ENCODE peak calls at places on chromosomes 12 and 14, in eight cellular contexts. One of them, this sample, is unnamed.

GRCh38 chr12:116999066-116999465 is 88.3 kb downstream of the FBXW8 start:
- DNase-seq in psoas muscle: no peak
- DNase-seq in fibroblast of lung: no peak
- DNase-seq in WERI-Rb-1: no peak
- DNase-seq in uterus: no peak
- DNase-seq in A549: no peak
- DNase-seq in sigmoid colon: no peak
- DNase-seq in HL-60: no peak
- DNase-seq in this sample: no peak

GRCh38 chr14:91237219-91237618 is 7.3 kb downstream of the GPR68 start:
- DNase-seq in sigmoid colon: no peak
- DNase-seq in WERI-Rb-1: no peak
- DNase-seq in fibroblast of lung: peak
- DNase-seq in A549: no peak
- DNase-seq in HL-60: no peak
- DNase-seq in psoas muscle: no peak
- DNase-seq in uterus: no peak
- DNase-seq in this sample: peak

GRCh38 chr14:96119947-96120346 is 80.8 kb downstream of the C14orf132 start:
- DNase-seq in psoas muscle: no peak
- DNase-seq in sigmoid colon: no peak
- DNase-seq in A549: no peak
- DNase-seq in fibroblast of lung: peak
- DNase-seq in uterus: no peak
- DNase-seq in HL-60: no peak
- DNase-seq in WERI-Rb-1: no peak
- DNase-seq in this sample: no peak

GRCh38 chr12:123109319-123109772 is 41.5 kb downstream of the PITPNM2 start:
- DNase-seq in A549: no peak
- DNase-seq in uterus: no peak
- DNase-seq in psoas muscle: peak
- DNase-seq in sigmoid colon: no peak
- DNase-seq in fibroblast of lung: no peak
- DNase-seq in WERI-Rb-1: no peak
- DNase-seq in HL-60: no peak
- DNase-seq in this sample: no peak

GRCh38 chr12:1529862-1530591 is 64.4 kb downstream of the FBXL14 start:
- DNase-seq in sigmoid colon: peak
- DNase-seq in uterus: no peak
- DNase-seq in WERI-Rb-1: peak
- DNase-seq in HL-60: no peak
- DNase-seq in A549: no peak
- DNase-seq in psoas muscle: no peak
- DNase-seq in fibroblast of lung: no peak
- DNase-seq in this sample: no peak

GRCh38 chr12:76830456-76830855 is 48.4 kb downstream of the CSRP2 start:
- DNase-seq in WERI-Rb-1: no peak
- DNase-seq in psoas muscle: no peak
- DNase-seq in uterus: no peak
- DNase-seq in A549: no peak
- DNase-seq in HL-60: no peak
- DNase-seq in fibroblast of lung: peak
- DNase-seq in sigmoid colon: no peak
- DNase-seq in this sample: no peak

GRCh38 chr12:481422-481821 is 21.7 kb downstream of the B4GALNT3 start:
- DNase-seq in uterus: peak
- DNase-seq in WERI-Rb-1: no peak
- DNase-seq in A549: no peak
- DNase-seq in HL-60: no peak
- DNase-seq in fibroblast of lung: peak
- DNase-seq in psoas muscle: peak
- DNase-seq in sigmoid colon: peak
- DNase-seq in this sample: no peak

GRCh38 chr12:15882055-15882971 is at the start of gene STRAP:
- DNase-seq in psoas muscle: peak
- DNase-seq in A549: peak
- DNase-seq in uterus: peak
- DNase-seq in sigmoid colon: peak
- DNase-seq in HL-60: peak
- DNase-seq in fibroblast of lung: peak
- DNase-seq in WERI-Rb-1: peak
- DNase-seq in this sample: peak

GRCh38 chr12:125996438-125996837 is 931.2 kb downstream of the AACS start:
- DNase-seq in uterus: no peak
- DNase-seq in HL-60: no peak
- DNase-seq in psoas muscle: no peak
- DNase-seq in WERI-Rb-1: no peak
- DNase-seq in sigmoid colon: no peak
- DNase-seq in A549: no peak
- DNase-seq in fibroblast of lung: no peak
- DNase-seq in this sample: no peak

GRCh38 chr14:59869381-59870255 is 958 bp downstream of the RTN1 start:
- DNase-seq in psoas muscle: peak
- DNase-seq in WERI-Rb-1: no peak
- DNase-seq in sigmoid colon: peak
- DNase-seq in A549: no peak
- DNase-seq in fibroblast of lung: no peak
- DNase-seq in HL-60: no peak
- DNase-seq in uterus: no peak
- DNase-seq in this sample: no peak

GRCh38 chr12:53205747-53206146 is 1.3 kb downstream of the ITGB7 start:
- DNase-seq in WERI-Rb-1: no peak
- DNase-seq in uterus: no peak
- DNase-seq in A549: no peak
- DNase-seq in fibroblast of lung: peak
- DNase-seq in sigmoid colon: no peak
- DNase-seq in HL-60: peak
- DNase-seq in psoas muscle: no peak
- DNase-seq in this sample: peak

GRCh38 chr12:48592591-48593086 is 22.8 kb upstream of the LALBA start:
- DNase-seq in A549: no peak
- DNase-seq in HL-60: peak
- DNase-seq in psoas muscle: no peak
- DNase-seq in fibroblast of lung: no peak
- DNase-seq in WERI-Rb-1: no peak
- DNase-seq in uterus: no peak
- DNase-seq in sigmoid colon: no peak
- DNase-seq in this sample: no peak

DNA sequence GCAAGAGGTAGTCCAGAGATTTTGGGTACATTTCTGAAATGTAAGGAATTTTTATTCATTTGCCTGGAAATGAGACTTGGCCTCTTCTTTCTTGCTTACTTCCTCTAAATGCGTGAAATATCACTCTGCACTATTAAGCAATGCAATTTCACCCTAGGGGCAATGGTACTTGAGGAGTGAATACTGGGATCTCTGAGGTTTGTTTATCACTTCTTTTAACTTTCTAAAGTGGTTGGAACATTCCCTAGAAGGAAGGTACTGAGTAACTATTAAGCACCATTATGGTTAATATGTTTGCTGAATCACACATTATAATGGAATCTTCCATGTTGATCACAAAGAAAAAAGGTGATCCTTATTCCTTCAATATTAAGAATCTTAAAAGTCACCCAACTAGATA is 120.9 kb upstream of the CAND1 start:
- DNase-seq in psoas muscle: no peak
- DNase-seq in sigmoid colon: no peak
- DNase-seq in A549: no peak
- DNase-seq in WERI-Rb-1: no peak
- DNase-seq in uterus: no peak
- DNase-seq in fibroblast of lung: no peak
- DNase-seq in HL-60: no peak
- DNase-seq in this sample: no peak
- H3K4me3 ChIP-seq in psoas muscle: no peak
- H3K4me3 ChIP-seq in sigmoid colon: no peak
- H3K4me3 ChIP-seq in A549: no peak
- H3K4me3 ChIP-seq in WERI-Rb-1: no peak
- H3K4me3 ChIP-seq in uterus: no peak
- H3K4me3 ChIP-seq in fibroblast of lung: no peak
- H3K4me3 ChIP-seq in HL-60: no peak
- H3K4me3 ChIP-seq in this sample: no peak

GRCh38 chr12:108854453-108855283 is 2.7 kb downstream of the SSH1 start:
- DNase-seq in A549: peak
- DNase-seq in sigmoid colon: peak
- DNase-seq in psoas muscle: peak
- DNase-seq in uterus: peak
- DNase-seq in fibroblast of lung: peak
- DNase-seq in WERI-Rb-1: no peak
- DNase-seq in HL-60: no peak
- DNase-seq in this sample: peak

GRCh38 chr12:108852674-108853073 is 4.7 kb downstream of the SSH1 start:
- DNase-seq in sigmoid colon: no peak
- DNase-seq in HL-60: no peak
- DNase-seq in WERI-Rb-1: no peak
- DNase-seq in uterus: no peak
- DNase-seq in A549: peak
- DNase-seq in fibroblast of lung: peak
- DNase-seq in psoas muscle: no peak
- DNase-seq in this sample: no peak

GRCh38 chr12:108853426-108853825 is 4.0 kb downstream of the SSH1 start:
- DNase-seq in psoas muscle: no peak
- DNase-seq in sigmoid colon: no peak
- DNase-seq in HL-60: no peak
- DNase-seq in fibroblast of lung: no peak
- DNase-seq in WERI-Rb-1: no peak
- DNase-seq in uterus: no peak
- DNase-seq in A549: no peak
- DNase-seq in this sample: no peak

GRCh38 chr12:108855284-108856169 is 1.9 kb downstream of the SSH1 start:
- DNase-seq in fibroblast of lung: peak
- DNase-seq in HL-60: no peak
- DNase-seq in uterus: no peak
- DNase-seq in WERI-Rb-1: no peak
- DNase-seq in sigmoid colon: no peak
- DNase-seq in A549: no peak
- DNase-seq in psoas muscle: no peak
- DNase-seq in this sample: peak

DNA sequence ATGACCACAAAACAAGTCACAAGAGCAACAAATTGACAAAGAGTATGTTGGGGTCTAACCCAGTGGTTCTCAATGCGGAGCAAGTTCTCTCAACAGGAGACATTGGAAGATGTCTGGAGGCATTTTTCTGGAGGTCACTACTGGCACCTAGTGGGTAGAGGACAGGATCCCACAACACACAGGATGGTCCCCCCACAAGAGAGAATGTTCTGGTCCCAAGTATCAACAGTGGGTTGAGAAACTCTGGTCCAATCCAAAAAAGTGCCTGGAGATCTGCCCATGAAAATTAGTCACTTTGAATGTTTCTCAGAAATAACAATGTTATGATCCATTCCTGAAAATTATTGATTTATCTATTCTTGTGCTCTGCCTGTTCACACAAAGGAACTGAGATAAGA is 3.3 kb downstream of the SSH1 start:
- DNase-seq in psoas muscle: no peak
- DNase-seq in sigmoid colon: peak
- DNase-seq in HL-60: no peak
- DNase-seq in uterus: peak
- DNase-seq in A549: peak
- DNase-seq in WERI-Rb-1: no peak
- DNase-seq in fibroblast of lung: peak
- DNase-seq in this sample: peak
- TF ChIP-seq CTCF in psoas muscle: peak
- TF ChIP-seq CTCF in sigmoid colon: peak
- TF ChIP-seq CTCF in HL-60: no peak
- TF ChIP-seq CTCF in uterus: peak
- TF ChIP-seq CTCF in A549: peak
- TF ChIP-seq CTCF in WERI-Rb-1: peak
- TF ChIP-seq CTCF in fibroblast of lung: peak
- TF ChIP-seq CTCF in this sample: peak

GRCh38 chr12:113170926-113171325 is 14.4 kb downstream of the DDX54 start:
- DNase-seq in uterus: no peak
- DNase-seq in WERI-Rb-1: no peak
- DNase-seq in HL-60: no peak
- DNase-seq in psoas muscle: no peak
- DNase-seq in fibroblast of lung: no peak
- DNase-seq in A549: no peak
- DNase-seq in sigmoid colon: no peak
- DNase-seq in this sample: no peak

GRCh38 chr12:113174461-113175384 is 10.6 kb downstream of the DDX54 start:
- DNase-seq in WERI-Rb-1: peak
- DNase-seq in fibroblast of lung: peak
- DNase-seq in psoas muscle: peak
- DNase-seq in uterus: peak
- DNase-seq in sigmoid colon: no peak
- DNase-seq in HL-60: no peak
- DNase-seq in A549: peak
- DNase-seq in this sample: peak

GRCh38 chr12:113171543-113171942 is 13.7 kb downstream of the DDX54 start:
- DNase-seq in sigmoid colon: no peak
- DNase-seq in psoas muscle: no peak
- DNase-seq in fibroblast of lung: no peak
- DNase-seq in A549: no peak
- DNase-seq in HL-60: no peak
- DNase-seq in uterus: no peak
- DNase-seq in WERI-Rb-1: no peak
- DNase-seq in this sample: no peak

GRCh38 chr12:113172185-113172584 is 13.1 kb downstream of the DDX54 start:
- DNase-seq in sigmoid colon: no peak
- DNase-seq in HL-60: no peak
- DNase-seq in WERI-Rb-1: no peak
- DNase-seq in psoas muscle: no peak
- DNase-seq in uterus: no peak
- DNase-seq in A549: no peak
- DNase-seq in fibroblast of lung: no peak
- DNase-seq in this sample: no peak

GRCh38 chr12:113173081-113173698 is 12.1 kb downstream of the DDX54 start:
- DNase-seq in sigmoid colon: no peak
- DNase-seq in psoas muscle: no peak
- DNase-seq in HL-60: no peak
- DNase-seq in A549: no peak
- DNase-seq in WERI-Rb-1: no peak
- DNase-seq in fibroblast of lung: no peak
- DNase-seq in uterus: no peak
- DNase-seq in this sample: no peak
- H3K27ac ChIP-seq in sigmoid colon: no peak
- H3K27ac ChIP-seq in psoas muscle: no peak
- H3K27ac ChIP-seq in HL-60: no peak
- H3K27ac ChIP-seq in A549: no peak
- H3K27ac ChIP-seq in WERI-Rb-1: no peak
- H3K27ac ChIP-seq in fibroblast of lung: no peak
- H3K27ac ChIP-seq in uterus: no peak
- H3K27ac ChIP-seq in this sample: no peak

GRCh38 chr12:89347325-89347829 is 4.9 kb downstream of the DUSP6 start:
- DNase-seq in WERI-Rb-1: no peak
- DNase-seq in uterus: no peak
- DNase-seq in sigmoid colon: no peak
- DNase-seq in fibroblast of lung: no peak
- DNase-seq in HL-60: no peak
- DNase-seq in A549: no peak
- DNase-seq in psoas muscle: no peak
- DNase-seq in this sample: no peak
- H3K4me3 ChIP-seq in WERI-Rb-1: no peak
- H3K4me3 ChIP-seq in uterus: no peak
- H3K4me3 ChIP-seq in sigmoid colon: no peak
- H3K4me3 ChIP-seq in fibroblast of lung: no peak
- H3K4me3 ChIP-seq in HL-60: no peak
- H3K4me3 ChIP-seq in A549: no peak
- H3K4me3 ChIP-seq in psoas muscle: peak
- H3K4me3 ChIP-seq in this sample: peak

This sample was measured in brain microvascular endothelial cell.